ENCODE peak calls at places on chromosome 9, in nine cellular contexts. D, M, V, J, Q, S, W, U and E are unnamed samples.

GRCh38 chr9:130908129-130908877 is 11.7 kb upstream of the QRFP start:
- DNase-seq in D (no peak), M (no peak), V (no peak), J (no peak), Q (no peak), S (no peak), W (no peak), U (no peak), E (no peak)

GRCh38 chr9:75488082-75488713 is 399.9 kb downstream of the OSTF1 start:
- DNase-seq in D (no peak), M (no peak), V (no peak), J (no peak), Q (no peak), S (no peak), W (no peak), U (no peak), E (no peak)

GRCh38 chr9:118609355-118610044 is 759.7 kb downstream of the BRINP1 start:
- DNase-seq in D (peak), M (no peak), V (no peak), J (no peak), Q (peak), S (no peak), W (no peak), U (no peak), E (no peak)

GRCh38 chr9:116027511-116027910 is 126.1 kb upstream of the PAPPA start:
- DNase-seq in D (peak), M (no peak), V (no peak), J (no peak), Q (peak), S (no peak), W (no peak), U (no peak), E (no peak)

GRCh38 chr9:87276851-87277251 is 220.8 kb upstream of the DAPK1 start:
- DNase-seq in D (peak), M (no peak), V (no peak), J (no peak), Q (peak), S (no peak), W (no peak), U (no peak), E (no peak)

GRCh38 chr9:86529496-86530275 is 175.5 kb upstream of the TUT7 start:
- DNase-seq in D (no peak), M (no peak), V (no peak), J (no peak), Q (no peak), S (no peak), W (no peak), U (no peak), E (no peak)

GRCh38 chr9:34072410-34072809 is 23.7 kb upstream of the UBAP2 start:
- DNase-seq in D (no peak), M (peak), V (no peak), J (no peak), Q (no peak), S (no peak), W (peak), U (no peak), E (no peak)

GRCh38 chr9:16680965-16681658 is 189.4 kb downstream of the BNC2 start:
- DNase-seq in D (no peak), M (no peak), V (no peak), J (no peak), Q (peak), S (no peak), W (no peak), U (no peak), E (no peak)

GRCh38 chr9:89534888-89535287 is 37.0 kb upstream of the SEMA4D start:
- DNase-seq in D (no peak), M (no peak), V (no peak), J (no peak), Q (no peak), S (no peak), W (no peak), U (no peak), E (no peak)

GRCh38 chr9:111637421-111637950 is 6.4 kb downstream of the DNAJC25 start:
- DNase-seq in D (no peak), M (no peak), V (no peak), J (no peak), Q (no peak), S (no peak), W (no peak), U (no peak), E (no peak)

GRCh38 chr9:14661421-14662059 is 31.7 kb downstream of the ZDHHC21 start:
- DNase-seq in D (no peak), M (no peak), V (no peak), J (peak), Q (peak), S (no peak), W (no peak), U (no peak), E (peak)

GRCh38 chr9:8733096-8733954 is 933.7 kb upstream of the DMAC1 start:
- DNase-seq in D (no peak), M (peak), V (peak), J (no peak), Q (no peak), S (peak), W (no peak), U (no peak), E (no peak)

GRCh38 chr9:106875548-106875947 is 12.6 kb downstream of the ZNF462 start:
- DNase-seq in D (no peak), M (no peak), V (no peak), J (no peak), Q (no peak), S (no peak), W (no peak), U (no peak), E (no peak)

GRCh38 chr9:36099718-36100117 is 36.8 kb upstream of the GLIPR2 start:
- DNase-seq in D (no peak), M (no peak), V (no peak), J (no peak), Q (no peak), S (no peak), W (no peak), U (no peak), E (no peak)

GRCh38 chr9:134655591-134656333 is 14.2 kb downstream of the COL5A1 start:
- DNase-seq in D (no peak), M (no peak), V (no peak), J (no peak), Q (no peak), S (no peak), W (no peak), U (no peak), E (no peak)

GRCh38 chr9:114349713-114350480 is 20.2 kb downstream of the ORM2 start:
- DNase-seq in D (no peak), M (no peak), V (no peak), J (no peak), Q (no peak), S (peak), W (no peak), U (no peak), E (no peak)

GRCh38 chr9:105742088-105742487 is 47.7 kb downstream of the TMEM38B start:
- DNase-seq in D (no peak), M (no peak), V (no peak), J (no peak), Q (no peak), S (no peak), W (no peak), U (no peak), E (no peak)

GRCh38 chr9:127308559-127309429 is 44.2 kb downstream of the GARNL3 start:
- DNase-seq in D (no peak), M (no peak), V (no peak), J (no peak), Q (peak), S (no peak), W (no peak), U (no peak), E (no peak)

GRCh38 chr9:120538339-120538738 is 41.6 kb downstream of the CDK5RAP2 start:
- DNase-seq in D (no peak), M (no peak), V (no peak), J (no peak), Q (no peak), S (no peak), W (no peak), U (no peak), E (no peak)

GRCh38 chr9:86322973-86323644 is 31.1 kb downstream of the TUT7 start:
- DNase-seq in D (peak), M (no peak), V (no peak), J (no peak), Q (peak), S (no peak), W (no peak), U (no peak), E (no peak)

GRCh38 chr9:14238518-14238917 is 75.4 kb downstream of the NFIB start:
- DNase-seq in D (no peak), M (no peak), V (no peak), J (no peak), Q (peak), S (no peak), W (no peak), U (no peak), E (no peak)

GRCh38 chr9:132241840-132242620 is 80.2 kb downstream of the NTNG2 start:
- DNase-seq in D (no peak), M (no peak), V (no peak), J (peak), Q (no peak), S (no peak), W (peak), U (peak), E (peak)

GRCh38 chr9:129568560-129569505 is 52.1 kb downstream of the C9orf50 start:
- DNase-seq in D (no peak), M (no peak), V (peak), J (peak), Q (peak), S (peak), W (peak), U (no peak), E (no peak)

GRCh38 chr9:34650816-34651215 is 1.2 kb upstream of the IL11RA start:
- DNase-seq in D (no peak), M (no peak), V (no peak), J (no peak), Q (no peak), S (no peak), W (no peak), U (no peak), E (no peak)

GRCh38 chr9:78967557-78968212 is 604.1 kb upstream of the TLE4 start:
- DNase-seq in D (peak), M (no peak), V (no peak), J (no peak), Q (no peak), S (no peak), W (no peak), U (no peak), E (no peak)

GRCh38 chr9:109487247-109487646 is 10.9 kb downstream of the PTPN3 start:
- DNase-seq in D (no peak), M (no peak), V (no peak), J (no peak), Q (no peak), S (no peak), W (no peak), U (no peak), E (no peak)

GRCh38 chr9:98502976-98503325 is 205.8 kb downstream of the GABBR2 start:
- DNase-seq in D (peak), M (no peak), V (no peak), J (no peak), Q (peak), S (no peak), W (no peak), U (no peak), E (no peak)

GRCh38 chr9:133058550-133059320 is 3.0 kb upstream of the CEL start:
- DNase-seq in D (no peak), M (no peak), V (no peak), J (peak), Q (no peak), S (no peak), W (no peak), U (no peak), E (peak)

GRCh38 chr9:19446361-19446861 is 37.6 kb downstream of the ACER2 start:
- DNase-seq in D (no peak), M (peak), V (no peak), J (no peak), Q (no peak), S (no peak), W (no peak), U (no peak), E (no peak)